ENCODE peak calls at places on chromosomes 13 and 19, in eight cellular contexts. E is heart right ventricle, L is HepG2, U is cardiac muscle cell, B is choroid plexus epithelial cell, F is AG09309, J is lower lobe of right lung, C is MM.1S. K is an unnamed sample.

GRCh38 chr13:113646376-113646775 is 11.6 kb downstream of the ATP4B start:
- DNase-seq in J (no peak), L (no peak), C (no peak), B (no peak), E (no peak), F (no peak), U (no peak), K (no peak)

GRCh38 chr13:45149964-45150363 is 29.7 kb downstream of the GTF2F2 start:
- DNase-seq in L (no peak), J (no peak), F (no peak), E (no peak), C (no peak), U (no peak), B (peak), K (no peak)

GRCh38 chr13:33186851-33187250 is 98.7 kb downstream of the STARD13 start:
- DNase-seq in J (no peak), U (no peak), C (no peak), F (no peak), E (no peak), B (peak), L (no peak), K (no peak)

GRCh38 chr13:102724923-102725322 is 30.1 kb upstream of the METTL21C start:
- DNase-seq in L (peak), E (no peak), B (peak), U (peak), J (no peak), C (peak), F (peak), K (peak)

GRCh38 chr13:114269281-114269770 is 12.1 kb upstream of the UPF3A start:
- DNase-seq in J (no peak), F (no peak), E (no peak), L (no peak), U (no peak), C (no peak), B (no peak), K (no peak)

GRCh38 chr13:40087021-40088002 is 431.9 kb downstream of the COG6 start:
- DNase-seq in F (no peak), L (peak), E (no peak), U (no peak), B (no peak), J (no peak), C (no peak), K (no peak)

GRCh38 chr13:45658586-45659235 is 43.2 kb upstream of the ERICH6B start:
- DNase-seq in L (no peak), U (no peak), B (peak), J (no peak), F (peak), E (no peak), C (no peak), K (peak)

GRCh38 chr19:32748497-32748896 is 28.9 kb downstream of the TDRD12 start:
- DNase-seq in J (no peak), L (peak), F (no peak), C (no peak), U (no peak), B (no peak), E (no peak), K (no peak)

GRCh38 chr19:41849067-41849466 is 4.2 kb downstream of the DMRTC2 start:
- DNase-seq in L (no peak), E (no peak), B (no peak), J (no peak), U (no peak), F (no peak), C (no peak), K (no peak)

GRCh38 chr19:13020002-13020414 is 24.7 kb downstream of the NFIX start:
- DNase-seq in J (no peak), C (no peak), B (no peak), F (no peak), U (no peak), E (no peak), L (no peak), K (no peak)

GRCh38 chr13:98371624-98372023 is 194.6 kb upstream of the RNF113B start:
- DNase-seq in L (no peak), B (no peak), E (no peak), C (no peak), J (no peak), F (no peak), U (no peak), K (no peak)
- H3K4me3 ChIP-seq in L (no peak), B (no peak), E (no peak), C (no peak), J (no peak), F (no peak), U (no peak), K (no peak)

GRCh38 chr19:5253403-5254110 is 87.1 kb downstream of the PTPRS start:
- DNase-seq in B (no peak), L (peak), J (no peak), E (no peak), U (no peak), F (no peak), C (no peak), K (no peak)

GRCh38 chr19:5255602-5256231 is 84.9 kb downstream of the PTPRS start:
- DNase-seq in C (no peak), L (no peak), E (no peak), J (no peak), B (no peak), F (no peak), U (no peak), K (no peak)

GRCh38 chr19:5254944-5255343 is 85.7 kb downstream of the PTPRS start:
- DNase-seq in B (no peak), J (no peak), L (no peak), F (no peak), C (no peak), U (no peak), E (no peak), K (no peak)

GRCh38 chr19:5257155-5258045 is 83.2 kb downstream of the PTPRS start:
- DNase-seq in F (no peak), B (no peak), E (no peak), C (no peak), L (no peak), J (no peak), U (no peak), K (no peak)

GRCh38 chr19:5254543-5254942 is 86.1 kb downstream of the PTPRS start:
- DNase-seq in F (no peak), E (no peak), U (no peak), C (no peak), B (no peak), L (no peak), J (no peak), K (no peak)
- TF ChIP-seq CTCF in F (no peak), E (no peak), U (no peak), C (no peak), B (no peak), L (no peak), J (no peak), K (no peak)

GRCh38 chr13:59476376-59476775 is 687.4 kb downstream of the DIAPH3 start:
- DNase-seq in B (no peak), E (no peak), C (no peak), J (no peak), U (no peak), L (no peak), F (no peak), K (no peak)

GRCh38 chr13:59478908-59479307 is 684.8 kb downstream of the DIAPH3 start:
- DNase-seq in C (no peak), L (no peak), E (no peak), U (no peak), B (no peak), F (no peak), J (no peak), K (no peak)

GRCh38 chr13:59477011-59477410 is 686.7 kb downstream of the DIAPH3 start:
- DNase-seq in C (no peak), U (no peak), J (no peak), L (peak), B (peak), F (no peak), E (no peak), K (no peak)

GRCh38 chr13:59479629-59480028 is 684.1 kb downstream of the DIAPH3 start:
- DNase-seq in F (no peak), L (no peak), J (no peak), B (no peak), U (no peak), E (no peak), C (no peak), K (no peak)

GRCh38 chr13:59475911-59476310 is 687.8 kb downstream of the DIAPH3 start:
- DNase-seq in J (no peak), C (no peak), B (no peak), U (peak), L (no peak), F (no peak), E (no peak), K (no peak)
- H3K4me3 ChIP-seq in J (no peak), C (no peak), B (no peak), U (no peak), L (no peak), F (no peak), E (no peak), K (no peak)

GRCh38 chr19:379796-380195 is 29.2 kb downstream of the C2CD4C start:
- DNase-seq in F (no peak), B (no peak), C (no peak), E (no peak), L (no peak), U (no peak), J (no peak), K (no peak)

GRCh38 chr19:387777-388176 is 21.2 kb downstream of the C2CD4C start:
- DNase-seq in B (no peak), L (no peak), U (no peak), E (no peak), F (no peak), C (no peak), J (no peak), K (no peak)

GRCh38 chr19:384801-385169 is 24.2 kb downstream of the C2CD4C start:
- DNase-seq in E (no peak), C (no peak), B (no peak), L (no peak), J (no peak), U (no peak), F (no peak), K (no peak)

GRCh38 chr19:383040-383439 is 25.9 kb downstream of the C2CD4C start:
- DNase-seq in E (no peak), J (no peak), C (no peak), U (no peak), F (no peak), B (no peak), L (no peak), K (no peak)

DNA sequence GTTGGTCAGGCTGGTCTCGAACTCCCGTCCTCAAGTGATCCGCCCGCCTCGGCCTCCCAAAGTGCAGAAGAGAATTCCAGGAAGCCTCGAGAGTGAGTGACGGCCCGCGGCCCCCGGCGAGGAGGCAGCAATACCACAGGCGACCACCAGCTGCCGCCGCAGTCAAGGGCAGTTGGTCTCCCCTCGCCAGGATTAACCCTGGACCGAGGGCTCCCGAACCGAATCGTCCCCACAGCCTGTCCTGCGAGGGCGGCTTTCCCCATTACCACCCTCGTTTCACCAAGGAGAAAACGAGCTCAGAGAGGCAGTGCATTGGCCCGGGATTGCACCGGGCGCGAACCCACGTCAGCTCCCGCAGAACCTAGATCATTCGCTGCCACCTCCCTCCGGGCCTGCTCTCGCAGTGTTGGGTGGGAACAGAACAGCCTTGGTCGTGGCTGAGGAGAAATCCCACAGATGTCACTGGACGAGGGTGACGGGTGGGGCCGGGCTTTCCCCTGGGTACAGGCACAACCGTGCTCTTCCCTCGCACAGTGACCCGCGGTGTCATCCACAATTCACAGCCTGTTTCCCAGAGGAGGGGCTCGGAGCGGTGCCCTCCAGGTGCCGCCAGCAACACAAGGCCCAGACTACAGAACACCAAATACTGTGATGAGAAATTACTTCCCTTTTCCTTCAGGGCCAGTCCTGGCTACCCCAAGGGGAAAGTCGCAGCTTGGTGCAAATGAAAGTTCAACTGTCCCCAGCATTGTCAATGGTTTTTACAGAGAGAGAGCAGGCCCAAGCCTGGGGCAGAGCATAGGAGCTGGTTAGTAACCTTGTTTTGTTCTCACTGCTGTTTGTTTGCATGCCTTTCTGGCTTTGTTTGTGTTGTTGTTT is 24.8 kb downstream of the C2CD4C start:
- DNase-seq in U (peak), B (peak), J (peak), L (peak), F (no peak), E (no peak), C (no peak), K (no peak)
- TF ChIP-seq CTCF in U (peak), B (peak), J (peak), L (peak), F (peak), E (peak), C (peak), K (peak)

GRCh38 chr19:18000480-18000980 is 7.4 kb upstream of the ARRDC2 start:
- DNase-seq in U (no peak), E (no peak), C (no peak), F (no peak), B (no peak), L (no peak), J (no peak), K (no peak)

GRCh38 chr19:17998827-17999150 is 9.2 kb upstream of the ARRDC2 start:
- DNase-seq in L (no peak), B (no peak), F (no peak), E (no peak), U (no peak), C (no peak), J (no peak), K (no peak)

GRCh38 chr19:17999685-18000479 is 8.1 kb upstream of the ARRDC2 start:
- DNase-seq in E (no peak), C (no peak), B (no peak), U (no peak), F (no peak), L (no peak), J (no peak), K (no peak)

GRCh38 chr19:17996826-17997316 is 11.1 kb upstream of the ARRDC2 start:
- DNase-seq in C (peak), E (peak), B (peak), U (peak), F (no peak), L (peak), J (peak), K (no peak)

DNA sequence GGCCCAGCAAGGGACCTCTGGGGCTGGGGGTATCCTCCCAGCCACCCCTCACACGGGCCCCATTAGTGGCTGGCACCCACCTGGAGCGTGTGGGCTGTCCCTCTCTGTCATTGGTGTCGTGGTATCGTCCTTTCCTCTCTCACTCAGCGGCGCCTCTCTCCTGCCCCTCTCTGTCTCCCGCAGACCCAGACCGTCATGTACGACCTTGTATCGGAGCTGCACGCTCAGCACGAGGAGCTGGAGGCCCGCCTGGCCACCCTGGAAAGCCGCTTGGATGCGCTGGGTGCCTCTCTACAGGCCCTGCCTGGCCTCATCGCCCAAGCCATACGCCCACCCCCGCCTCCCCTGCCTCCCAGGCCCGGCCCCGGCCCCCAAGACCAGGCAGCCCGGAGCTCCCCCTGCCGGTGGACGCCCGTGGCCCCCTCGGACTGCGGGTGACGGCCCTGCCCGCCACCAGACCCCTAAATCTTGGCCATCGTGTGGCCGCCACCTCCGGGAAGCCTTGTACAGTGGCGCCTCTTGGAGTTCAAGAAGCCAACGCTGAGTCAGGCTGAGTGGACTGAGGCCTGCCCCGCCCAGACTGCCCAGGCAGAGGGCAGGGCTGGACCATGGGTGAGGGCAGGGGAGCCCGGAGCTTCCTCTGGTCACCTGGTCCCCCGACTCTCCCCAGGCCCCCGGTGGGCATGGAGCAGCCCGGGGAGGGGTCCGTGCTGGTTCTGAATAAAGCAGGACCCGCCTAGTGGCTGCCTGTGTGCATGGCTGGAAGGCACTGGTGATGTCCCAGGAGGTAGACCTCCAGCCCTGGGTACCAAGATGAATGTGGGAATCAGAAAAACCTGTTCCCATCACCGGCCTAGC is 9.8 kb upstream of the ARRDC2 start:
- DNase-seq in L (peak), F (no peak), U (no peak), C (no peak), E (no peak), B (no peak), J (no peak), K (no peak)
- H3K4me3 ChIP-seq in L (peak), F (no peak), U (no peak), C (no peak), E (no peak), B (no peak), J (no peak), K (no peak)

GRCh38 chr19:18339703-18340102 is 695 bp upstream of the PGPEP1 start:
- DNase-seq in C (peak), J (no peak), E (no peak), U (no peak), F (no peak), B (peak), L (no peak), K (no peak)
- TF ChIP-seq CTCF in C (peak), J (no peak), E (peak), U (peak), F (peak), B (peak), L (peak), K (peak)

DNA sequence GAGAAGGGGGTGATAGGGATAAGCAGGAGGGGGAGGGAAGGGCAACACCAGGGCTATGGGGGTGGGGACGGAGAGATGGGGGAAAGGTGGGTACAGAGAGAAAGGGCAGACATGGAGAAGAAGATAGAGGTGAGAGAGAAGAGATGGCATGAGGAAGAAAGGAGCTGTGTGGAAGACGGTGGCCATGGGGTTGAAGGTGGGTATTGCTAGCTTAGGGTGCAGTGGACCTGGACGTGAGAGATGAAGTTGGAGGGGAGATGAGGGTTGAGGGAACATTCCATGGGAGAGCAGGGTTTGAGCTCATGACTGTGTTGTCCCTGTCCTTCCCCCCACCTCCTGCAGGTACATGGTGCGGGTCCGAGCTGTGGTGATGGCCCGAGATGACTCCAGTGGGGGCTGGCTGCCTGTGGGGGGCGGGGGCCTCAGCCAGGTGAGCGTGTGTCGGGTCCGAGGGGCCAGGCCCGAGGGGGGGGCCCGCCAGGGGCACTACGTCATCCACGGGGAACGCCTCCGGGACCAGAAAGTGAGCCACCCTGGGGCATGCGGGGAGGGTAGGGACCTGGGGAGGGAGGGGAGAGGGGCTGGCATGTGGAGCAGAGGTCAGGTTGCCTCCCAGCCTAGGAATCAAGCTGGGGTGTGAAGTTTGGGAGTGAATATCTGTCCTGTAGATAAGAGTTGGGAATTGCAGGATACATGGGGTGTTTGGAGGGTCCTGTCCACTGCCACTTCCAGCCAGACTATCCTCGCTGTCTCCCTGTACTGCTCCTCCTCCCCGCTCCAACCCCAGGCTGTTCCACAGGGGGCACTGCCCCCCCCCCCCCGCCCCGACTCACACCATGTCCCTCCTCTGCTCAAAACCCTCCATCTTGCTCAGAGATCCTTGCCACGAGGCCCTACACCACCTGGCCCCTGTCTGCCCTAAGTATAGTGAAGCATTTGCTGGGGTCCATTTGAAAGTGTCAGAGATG is 1.7 kb downstream of the SPRED3 start:
- DNase-seq in B (no peak), L (no peak), C (no peak), J (no peak), E (no peak), U (no peak), F (no peak), K (no peak)
- H3K4me3 ChIP-seq in B (peak), L (peak), C (no peak), J (no peak), E (no peak), U (no peak), F (peak), K (peak)

GRCh38 chr19:2478324-2478755 is 2.4 kb downstream of the GADD45B start:
- DNase-seq in E (peak), U (peak), J (peak), C (peak), L (no peak), B (peak), F (no peak), K (no peak)

GRCh38 chr19:2478756-2479555 is 3.0 kb downstream of the GADD45B start:
- DNase-seq in E (peak), L (no peak), B (peak), U (no peak), F (no peak), C (peak), J (peak), K (no peak)

GRCh38 chr19:2477732-2478191 is 1.8 kb downstream of the GADD45B start:
- DNase-seq in L (no peak), U (peak), J (peak), B (peak), F (no peak), E (peak), C (peak), K (no peak)

GRCh38 chr19:2481466-2481865 is 5.5 kb downstream of the GADD45B start:
- DNase-seq in E (no peak), F (no peak), L (no peak), U (no peak), B (no peak), J (no peak), C (no peak), K (no peak)

GRCh38 chr19:2479556-2480194 is 3.7 kb downstream of the GADD45B start:
- DNase-seq in C (peak), L (no peak), E (no peak), U (no peak), J (peak), F (no peak), B (no peak), K (no peak)
- TF ChIP-seq CTCF in C (peak), L (no peak), E (no peak), U (no peak), J (peak), F (peak), B (peak), K (peak)

DNA sequence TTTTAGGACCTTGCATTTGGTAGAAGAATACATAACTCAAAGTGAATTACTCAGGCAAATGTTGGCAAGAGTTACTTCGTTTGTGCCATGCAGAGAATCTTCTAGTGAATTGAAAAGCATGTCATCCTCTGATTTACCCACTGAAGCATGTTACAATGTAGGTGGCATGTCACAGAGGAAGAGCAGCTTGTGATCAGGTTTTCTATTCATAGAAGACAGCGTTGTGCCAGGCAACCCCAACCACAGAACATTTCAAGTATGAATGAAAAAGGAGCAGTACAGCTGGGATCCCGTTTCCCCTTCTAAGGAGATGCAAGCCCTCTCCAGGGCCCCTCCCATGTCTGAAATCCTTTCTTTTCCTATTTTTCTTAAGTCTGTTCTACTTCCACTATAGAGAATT is 6.0 kb upstream of the KATNAL1 start:
- DNase-seq in F (no peak), L (no peak), E (no peak), B (no peak), U (no peak), J (no peak), C (no peak), K (no peak)
- H3K4me3 ChIP-seq in F (no peak), L (no peak), E (no peak), B (no peak), U (no peak), J (no peak), C (no peak), K (no peak)

GRCh38 chr13:25602206-25602605 is 230.4 kb downstream of the ATP8A2 start:
- DNase-seq in E (no peak), F (no peak), C (no peak), U (no peak), J (no peak), L (no peak), B (no peak), K (no peak)
- TF ChIP-seq CTCF in E (no peak), F (no peak), C (no peak), U (no peak), J (no peak), L (no peak), B (no peak), K (no peak)